ENCODE peak calls at places on chromosomes 2 and 18, in five cellular contexts. One of them, this sample, is unnamed.

GRCh38 chr2:226652388-226652787 is 147.2 kb downstream of the IRS1 start:
- DNase-seq in CD8-positive, alpha-beta T cell: no peak
- DNase-seq in right cardiac atrium: no peak
- DNase-seq in naive thymus-derived CD4-positive, alpha-beta T cell: no peak
- DNase-seq in fibroblast of lung: peak; percentile 99
- DNase-seq in this sample: no peak

GRCh38 chr2:37781028-37781427 is 109.6 kb upstream of the CDC42EP3 start:
- DNase-seq in CD8-positive, alpha-beta T cell: no peak
- DNase-seq in right cardiac atrium: no peak
- DNase-seq in naive thymus-derived CD4-positive, alpha-beta T cell: no peak
- DNase-seq in fibroblast of lung: peak; percentile 93
- DNase-seq in this sample: no peak

GRCh38 chr2:152134488-152135280 is 35.8 kb upstream of the CACNB4 start:
- DNase-seq in CD8-positive, alpha-beta T cell: no peak
- DNase-seq in right cardiac atrium: no peak
- DNase-seq in naive thymus-derived CD4-positive, alpha-beta T cell: no peak
- DNase-seq in fibroblast of lung: peak; percentile 57
- DNase-seq in this sample: no peak

GRCh38 chr2:132542953-132543569 is 126.5 kb downstream of the GPR39 start:
- DNase-seq in CD8-positive, alpha-beta T cell: no peak
- DNase-seq in right cardiac atrium: no peak
- DNase-seq in naive thymus-derived CD4-positive, alpha-beta T cell: no peak
- DNase-seq in fibroblast of lung: peak; percentile 15
- DNase-seq in this sample: peak; percentile 55

GRCh38 chr2:200702646-200703118 is 109.0 kb upstream of the BZW1 start:
- DNase-seq in CD8-positive, alpha-beta T cell: no peak
- DNase-seq in right cardiac atrium: no peak
- DNase-seq in naive thymus-derived CD4-positive, alpha-beta T cell: no peak
- DNase-seq in fibroblast of lung: no peak
- DNase-seq in this sample: no peak

GRCh38 chr2:200787351-200788128 is 24.2 kb upstream of the BZW1 start:
- DNase-seq in CD8-positive, alpha-beta T cell: no peak
- DNase-seq in right cardiac atrium: no peak
- DNase-seq in naive thymus-derived CD4-positive, alpha-beta T cell: no peak
- DNase-seq in fibroblast of lung: peak; percentile 97
- DNase-seq in this sample: no peak

GRCh38 chr2:43333096-43333655 is 106.8 kb upstream of the ZFP36L2 start:
- DNase-seq in CD8-positive, alpha-beta T cell: no peak
- DNase-seq in right cardiac atrium: no peak
- DNase-seq in naive thymus-derived CD4-positive, alpha-beta T cell: no peak
- DNase-seq in fibroblast of lung: no peak
- DNase-seq in this sample: no peak

GRCh38 chr2:9847140-9847539 is 3.9 kb downstream of the TAF1B start:
- DNase-seq in CD8-positive, alpha-beta T cell: no peak
- DNase-seq in right cardiac atrium: no peak
- DNase-seq in naive thymus-derived CD4-positive, alpha-beta T cell: no peak
- DNase-seq in fibroblast of lung: peak; percentile 63
- DNase-seq in this sample: no peak

GRCh38 chr18:44844486-44844885 is 163.8 kb downstream of the SETBP1 start:
- DNase-seq in CD8-positive, alpha-beta T cell: no peak
- DNase-seq in right cardiac atrium: no peak
- DNase-seq in naive thymus-derived CD4-positive, alpha-beta T cell: no peak
- DNase-seq in fibroblast of lung: no peak
- DNase-seq in this sample: no peak

GRCh38 chr2:213229814-213230213 is 54.5 kb upstream of the SPAG16 start:
- DNase-seq in CD8-positive, alpha-beta T cell: no peak
- DNase-seq in right cardiac atrium: no peak
- DNase-seq in naive thymus-derived CD4-positive, alpha-beta T cell: no peak
- DNase-seq in fibroblast of lung: peak; percentile 86
- DNase-seq in this sample: no peak

GRCh38 chr2:30106543-30106942 is 40.3 kb upstream of the YPEL5 start:
- DNase-seq in CD8-positive, alpha-beta T cell: no peak
- DNase-seq in right cardiac atrium: no peak
- DNase-seq in naive thymus-derived CD4-positive, alpha-beta T cell: no peak
- DNase-seq in fibroblast of lung: peak; percentile 83
- DNase-seq in this sample: peak; percentile 39

GRCh38 chr2:47301277-47301618 is 101.7 kb upstream of the MSH2 start:
- DNase-seq in CD8-positive, alpha-beta T cell: no peak
- DNase-seq in right cardiac atrium: no peak
- DNase-seq in naive thymus-derived CD4-positive, alpha-beta T cell: no peak
- DNase-seq in fibroblast of lung: no peak
- DNase-seq in this sample: no peak

GRCh38 chr18:408367-408766 is 92.1 kb downstream of the COLEC12 start:
- DNase-seq in CD8-positive, alpha-beta T cell: no peak
- DNase-seq in right cardiac atrium: no peak
- DNase-seq in naive thymus-derived CD4-positive, alpha-beta T cell: no peak
- DNase-seq in fibroblast of lung: no peak
- DNase-seq in this sample: no peak

GRCh38 chr2:19358242-19359020 is at the start of gene OSR1:
- DNase-seq in CD8-positive, alpha-beta T cell: no peak
- DNase-seq in right cardiac atrium: peak; percentile 88
- DNase-seq in naive thymus-derived CD4-positive, alpha-beta T cell: no peak
- DNase-seq in fibroblast of lung: peak; percentile 53
- DNase-seq in this sample: peak; percentile 91

GRCh38 chr2:194327196-194327888 is 1329.7 kb upstream of the SLC39A10 start:
- DNase-seq in CD8-positive, alpha-beta T cell: no peak
- DNase-seq in right cardiac atrium: peak; percentile 18
- DNase-seq in naive thymus-derived CD4-positive, alpha-beta T cell: no peak
- DNase-seq in fibroblast of lung: no peak
- DNase-seq in this sample: peak; percentile 45

DNA sequence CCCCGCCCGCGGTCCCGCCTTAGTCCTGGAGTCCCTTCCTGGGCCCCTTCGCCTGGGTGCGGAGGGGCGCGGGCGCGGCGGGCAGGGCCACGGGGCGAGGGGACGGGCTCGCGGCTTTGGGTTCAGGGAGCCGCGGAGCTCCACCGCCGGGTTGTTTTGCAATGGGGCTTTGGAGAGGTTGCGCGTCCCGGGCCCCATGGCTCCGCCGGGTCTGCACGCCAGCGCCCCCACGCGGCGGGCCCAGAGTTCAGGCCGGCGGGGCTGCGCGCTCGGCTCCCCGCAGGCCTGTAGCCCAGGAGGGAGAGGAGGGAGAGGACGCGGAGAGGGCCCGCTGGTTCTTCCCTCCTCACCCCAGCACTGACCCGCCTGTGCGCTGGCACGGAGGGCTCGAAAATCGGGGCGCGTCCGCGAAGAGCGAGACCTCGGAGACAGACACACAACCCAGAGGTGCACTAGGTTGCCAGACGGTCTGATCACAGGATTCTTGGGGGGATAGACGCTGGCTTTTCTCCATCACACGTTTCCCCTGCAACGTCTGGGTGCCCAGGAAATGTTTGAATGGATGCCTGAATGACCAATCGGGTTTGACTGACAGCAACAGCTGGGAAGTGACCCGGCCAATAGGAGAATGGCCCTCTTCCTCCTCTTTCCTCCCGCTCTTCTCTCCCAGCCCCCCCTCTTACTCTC is 4.9 kb upstream of the SIX2 start:
- DNase-seq in CD8-positive, alpha-beta T cell: no peak
- DNase-seq in right cardiac atrium: peak; percentile 88
- DNase-seq in naive thymus-derived CD4-positive, alpha-beta T cell: no peak
- DNase-seq in fibroblast of lung: peak; percentile 20
- DNase-seq in this sample: peak; percentile 93
- H3K4me3 ChIP-seq in CD8-positive, alpha-beta T cell: no peak overlapping the region
- H3K4me3 ChIP-seq in right cardiac atrium: peak overlapping the region; percentile 31
- H3K4me3 ChIP-seq in naive thymus-derived CD4-positive, alpha-beta T cell: no peak overlapping the region
- H3K4me3 ChIP-seq in fibroblast of lung: peak overlapping the region; percentile 40
- H3K4me3 ChIP-seq in this sample: peak overlapping the region; percentile 69

GRCh38 chr2:232386740-232387450 is 8.3 kb downstream of the ALPP start:
- DNase-seq in CD8-positive, alpha-beta T cell: no peak
- DNase-seq in right cardiac atrium: no peak
- DNase-seq in naive thymus-derived CD4-positive, alpha-beta T cell: no peak
- DNase-seq in fibroblast of lung: peak; percentile 36
- DNase-seq in this sample: peak; percentile 78
- H3K27me3 ChIP-seq in CD8-positive, alpha-beta T cell: no peaks in the 10 kb centered on the region
- H3K27me3 ChIP-seq in right cardiac atrium: no peaks in the 10 kb centered on the region
- H3K27me3 ChIP-seq in naive thymus-derived CD4-positive, alpha-beta T cell: no peaks in the 10 kb centered on the region
- H3K27me3 ChIP-seq in fibroblast of lung: peaks cover 58% of the 10 kb centered on the region
- H3K27me3 ChIP-seq in this sample: peaks cover 83% of the 10 kb centered on the region

GRCh38 chr18:71075147-71075546 is 786.3 kb downstream of the SOCS6 start:
- DNase-seq in CD8-positive, alpha-beta T cell: no peak
- DNase-seq in right cardiac atrium: no peak
- DNase-seq in naive thymus-derived CD4-positive, alpha-beta T cell: no peak
- DNase-seq in fibroblast of lung: no peak
- DNase-seq in this sample: no peak
- H3K9me3 ChIP-seq in CD8-positive, alpha-beta T cell: no peaks in the 10 kb centered on the region
- H3K9me3 ChIP-seq in right cardiac atrium: no peaks in the 10 kb centered on the region
- H3K9me3 ChIP-seq in naive thymus-derived CD4-positive, alpha-beta T cell: no peaks in the 10 kb centered on the region
- H3K9me3 ChIP-seq in fibroblast of lung: no peaks in the 10 kb centered on the region
- H3K9me3 ChIP-seq in this sample: peaks cover 49% of the 10 kb centered on the region

GRCh38 chr2:120441744-120442471 is 96.0 kb downstream of the INHBB start:
- DNase-seq in CD8-positive, alpha-beta T cell: no peak
- DNase-seq in right cardiac atrium: peak; percentile 83
- DNase-seq in naive thymus-derived CD4-positive, alpha-beta T cell: no peak
- DNase-seq in fibroblast of lung: peak; percentile 48
- DNase-seq in this sample: peak; percentile 87

GRCh38 chr2:120441351-120441700 is 95.4 kb downstream of the INHBB start:
- DNase-seq in CD8-positive, alpha-beta T cell: no peak
- DNase-seq in right cardiac atrium: no peak
- DNase-seq in naive thymus-derived CD4-positive, alpha-beta T cell: no peak
- DNase-seq in fibroblast of lung: no peak
- DNase-seq in this sample: no peak

GRCh38 chr2:120442923-120443571 is 97.1 kb downstream of the INHBB start:
- DNase-seq in CD8-positive, alpha-beta T cell: no peak
- DNase-seq in right cardiac atrium: no peak
- DNase-seq in naive thymus-derived CD4-positive, alpha-beta T cell: peak; percentile 7
- DNase-seq in fibroblast of lung: no peak
- DNase-seq in this sample: peak; percentile 98

GRCh38 chr2:120443946-120444345 is 98.0 kb downstream of the INHBB start:
- DNase-seq in CD8-positive, alpha-beta T cell: no peak
- DNase-seq in right cardiac atrium: no peak
- DNase-seq in naive thymus-derived CD4-positive, alpha-beta T cell: no peak
- DNase-seq in fibroblast of lung: no peak
- DNase-seq in this sample: no peak

DNA sequence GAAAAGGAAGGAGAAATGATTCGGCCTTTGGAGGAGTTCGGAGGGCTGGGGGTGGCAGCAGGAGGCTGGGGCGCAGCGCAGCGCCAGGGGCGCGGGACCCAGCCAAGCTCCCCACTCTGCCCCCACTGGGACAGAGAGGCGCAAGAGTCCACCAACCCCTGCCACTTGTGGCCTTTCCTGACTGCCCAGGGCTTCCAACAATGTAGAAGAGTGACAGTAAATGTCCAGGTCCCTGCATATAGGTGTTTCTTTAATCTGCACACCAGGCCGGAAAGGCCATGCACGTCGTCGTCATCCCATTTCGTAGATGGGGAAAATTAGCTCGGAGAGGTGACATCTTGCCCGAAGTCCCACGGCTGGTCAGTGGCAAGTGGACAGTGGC is 96.6 kb downstream of the INHBB start:
- DNase-seq in CD8-positive, alpha-beta T cell: no peak
- DNase-seq in right cardiac atrium: no peak
- DNase-seq in naive thymus-derived CD4-positive, alpha-beta T cell: no peak
- DNase-seq in fibroblast of lung: no peak
- DNase-seq in this sample: no peak
- H3K4me3 ChIP-seq in CD8-positive, alpha-beta T cell: peak overlapping the region; percentile 46
- H3K4me3 ChIP-seq in right cardiac atrium: peak overlapping the region; percentile 40
- H3K4me3 ChIP-seq in naive thymus-derived CD4-positive, alpha-beta T cell: peak overlapping the region; percentile 35
- H3K4me3 ChIP-seq in fibroblast of lung: no peak overlapping the region
- H3K4me3 ChIP-seq in this sample: peak overlapping the region; percentile 81

GRCh38 chr2:240731327-240731626 is 39.6 kb downstream of the AQP12A start:
- DNase-seq in CD8-positive, alpha-beta T cell: no peak
- DNase-seq in right cardiac atrium: peak; percentile 27
- DNase-seq in naive thymus-derived CD4-positive, alpha-beta T cell: no peak
- DNase-seq in fibroblast of lung: no peak
- DNase-seq in this sample: no peak
- H3K27me3 ChIP-seq in CD8-positive, alpha-beta T cell: no peaks in the 10 kb centered on the region
- H3K27me3 ChIP-seq in right cardiac atrium: no peaks in the 10 kb centered on the region
- H3K27me3 ChIP-seq in naive thymus-derived CD4-positive, alpha-beta T cell: no peaks in the 10 kb centered on the region
- H3K27me3 ChIP-seq in fibroblast of lung: no peaks in the 10 kb centered on the region
- H3K27me3 ChIP-seq in this sample: no peaks in the 10 kb centered on the region

GRCh38 chr2:22143840-22144239 is 1020.1 kb downstream of the TDRD15 start:
- DNase-seq in CD8-positive, alpha-beta T cell: no peak
- DNase-seq in right cardiac atrium: no peak
- DNase-seq in naive thymus-derived CD4-positive, alpha-beta T cell: no peak
- DNase-seq in fibroblast of lung: no peak
- DNase-seq in this sample: no peak
- H3K9me3 ChIP-seq in CD8-positive, alpha-beta T cell: no peaks in the 10 kb centered on the region
- H3K9me3 ChIP-seq in right cardiac atrium: no peaks in the 10 kb centered on the region
- H3K9me3 ChIP-seq in naive thymus-derived CD4-positive, alpha-beta T cell: no peaks in the 10 kb centered on the region
- H3K9me3 ChIP-seq in fibroblast of lung: no peaks in the 10 kb centered on the region
- H3K9me3 ChIP-seq in this sample: peaks cover 3% of the 10 kb centered on the region

GRCh38 chr2:99867690-99868089 is 274.7 kb downstream of the AFF3 start:
- DNase-seq in CD8-positive, alpha-beta T cell: no peak
- DNase-seq in right cardiac atrium: no peak
- DNase-seq in naive thymus-derived CD4-positive, alpha-beta T cell: no peak
- DNase-seq in fibroblast of lung: peak; percentile 78
- DNase-seq in this sample: no peak
- H3K4me3 ChIP-seq in CD8-positive, alpha-beta T cell: no peak overlapping the region
- H3K4me3 ChIP-seq in right cardiac atrium: no peak overlapping the region
- H3K4me3 ChIP-seq in naive thymus-derived CD4-positive, alpha-beta T cell: no peak overlapping the region
- H3K4me3 ChIP-seq in fibroblast of lung: no peak overlapping the region
- H3K4me3 ChIP-seq in this sample: no peak overlapping the region

GRCh38 chr2:176145085-176145969 is 6.0 kb upstream of the HOXD4 start:
- DNase-seq in CD8-positive, alpha-beta T cell: no peak
- DNase-seq in right cardiac atrium: no peak
- DNase-seq in naive thymus-derived CD4-positive, alpha-beta T cell: no peak
- DNase-seq in fibroblast of lung: no peak
- DNase-seq in this sample: no peak
- H3K27me3 ChIP-seq in CD8-positive, alpha-beta T cell: peaks cover 47% of the 10 kb centered on the region
- H3K27me3 ChIP-seq in right cardiac atrium: peaks cover 8% of the 10 kb centered on the region
- H3K27me3 ChIP-seq in naive thymus-derived CD4-positive, alpha-beta T cell: peaks cover 7% of the 10 kb centered on the region
- H3K27me3 ChIP-seq in fibroblast of lung: peaks cover 51% of the 10 kb centered on the region
- H3K27me3 ChIP-seq in this sample: peaks cover 98% of the 10 kb centered on the region

DNA sequence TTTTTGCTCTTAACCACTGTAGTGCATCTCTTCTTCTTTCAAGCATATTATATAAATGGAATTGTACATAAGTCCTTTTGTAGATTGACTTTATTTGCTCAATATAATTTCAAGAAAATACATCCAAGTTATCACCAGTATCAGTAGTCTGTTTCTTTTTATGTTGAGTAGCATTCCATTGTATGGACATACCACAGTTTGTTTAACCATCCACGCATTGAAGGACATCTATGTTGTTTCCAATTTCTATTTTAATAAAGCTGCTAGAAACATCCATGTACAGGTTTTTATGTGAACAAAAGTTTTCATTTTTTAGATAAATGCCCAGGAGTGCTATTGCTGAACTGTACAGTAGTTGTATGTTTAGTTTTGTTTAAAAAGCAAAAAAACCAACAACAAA is 387.5 kb upstream of the SOX11 start:
- DNase-seq in CD8-positive, alpha-beta T cell: no peak
- DNase-seq in right cardiac atrium: no peak
- DNase-seq in naive thymus-derived CD4-positive, alpha-beta T cell: no peak
- DNase-seq in fibroblast of lung: no peak
- DNase-seq in this sample: no peak
- H3K9me3 ChIP-seq in CD8-positive, alpha-beta T cell: no peaks in the 10 kb centered on the region
- H3K9me3 ChIP-seq in right cardiac atrium: no peaks in the 10 kb centered on the region
- H3K9me3 ChIP-seq in naive thymus-derived CD4-positive, alpha-beta T cell: no peaks in the 10 kb centered on the region
- H3K9me3 ChIP-seq in fibroblast of lung: peaks cover 2% of the 10 kb centered on the region
- H3K9me3 ChIP-seq in this sample: peaks cover 10% of the 10 kb centered on the region